ENCODE peak calls at places on chromosomes 13 and 19, in four cellular contexts. One of them, this sample, is unnamed.

GRCh38 chr13:43543331-43543730 is 243.4 kb downstream of the ENOX1 start:
- DNase-seq in ovary: no peak
- DNase-seq in stomach: no peak
- DNase-seq in substantia nigra: no peak
- DNase-seq in this sample: no peak

GRCh38 chr13:35860661-35861060 is 270.5 kb downstream of the DCLK1 start:
- DNase-seq in stomach: no peak
- DNase-seq in substantia nigra: no peak
- DNase-seq in ovary: no peak
- DNase-seq in this sample: peak; percentile 91

GRCh38 chr13:45718063-45718462 is 15.9 kb downstream of the CBY2 start:
- DNase-seq in substantia nigra: no peak
- DNase-seq in ovary: no peak
- DNase-seq in stomach: no peak
- DNase-seq in this sample: no peak

GRCh38 chr19:33186431-33186830 is 7.7 kb upstream of the LRP3 start:
- DNase-seq in substantia nigra: no peak
- DNase-seq in stomach: no peak
- DNase-seq in ovary: no peak
- DNase-seq in this sample: no peak

GRCh38 chr13:48783181-48783630 is 129.5 kb downstream of the CYSLTR2 start:
- DNase-seq in substantia nigra: no peak
- DNase-seq in stomach: peak; percentile 70
- DNase-seq in ovary: peak; percentile 59
- DNase-seq in this sample: peak; percentile 88

GRCh38 chr19:27974082-27974513 is 1238.9 kb downstream of the UQCRFS1 start:
- DNase-seq in substantia nigra: no peak
- DNase-seq in ovary: no peak
- DNase-seq in stomach: peak; percentile 43
- DNase-seq in this sample: no peak

GRCh38 chr19:31279436-31279765 is 69.8 kb downstream of the TSHZ3 start:
- DNase-seq in stomach: no peak
- DNase-seq in substantia nigra: no peak
- DNase-seq in ovary: peak; percentile 33
- DNase-seq in this sample: no peak

GRCh38 chr13:21371011-21371410 is 88.1 kb downstream of the ZDHHC20 start:
- DNase-seq in ovary: no peak
- DNase-seq in stomach: no peak
- DNase-seq in substantia nigra: no peak
- DNase-seq in this sample: no peak

GRCh38 chr19:13096968-13097330 is 5.7 kb downstream of the LYL1 start:
- DNase-seq in stomach: no peak
- DNase-seq in ovary: no peak
- DNase-seq in substantia nigra: no peak
- DNase-seq in this sample: no peak

GRCh38 chr13:33284916-33285315 is 639 bp downstream of the STARD13 start:
- DNase-seq in stomach: no peak
- DNase-seq in ovary: no peak
- DNase-seq in substantia nigra: no peak
- DNase-seq in this sample: no peak

GRCh38 chr13:113792821-113793717 is 34.0 kb downstream of the TMEM255B start:
- DNase-seq in substantia nigra: no peak
- DNase-seq in ovary: peak; percentile 24
- DNase-seq in stomach: no peak
- DNase-seq in this sample: no peak

GRCh38 chr13:45995245-45995644 is 57.3 kb downstream of the ZC3H13 start:
- DNase-seq in ovary: no peak
- DNase-seq in stomach: no peak
- DNase-seq in substantia nigra: no peak
- DNase-seq in this sample: no peak

GRCh38 chr13:113323869-113324268 is 26.8 kb downstream of the LAMP1 start:
- DNase-seq in substantia nigra: no peak
- DNase-seq in ovary: no peak
- DNase-seq in stomach: no peak
- DNase-seq in this sample: no peak

GRCh38 chr19:51356159-51356801 is 9.9 kb downstream of the ETFB start:
- DNase-seq in stomach: no peak
- DNase-seq in ovary: no peak
- DNase-seq in substantia nigra: no peak
- DNase-seq in this sample: no peak

GRCh38 chr19:51357952-51358351 is 8.2 kb downstream of the ETFB start:
- DNase-seq in stomach: no peak
- DNase-seq in ovary: no peak
- DNase-seq in substantia nigra: no peak
- DNase-seq in this sample: no peak

GRCh38 chr19:51361228-51361627 is 5.0 kb downstream of the ETFB start:
- DNase-seq in ovary: no peak
- DNase-seq in stomach: no peak
- DNase-seq in substantia nigra: no peak
- DNase-seq in this sample: no peak

GRCh38 chr19:51354742-51355148 is 11.4 kb downstream of the ETFB start:
- DNase-seq in ovary: no peak
- DNase-seq in stomach: no peak
- DNase-seq in substantia nigra: no peak
- DNase-seq in this sample: no peak

DNA sequence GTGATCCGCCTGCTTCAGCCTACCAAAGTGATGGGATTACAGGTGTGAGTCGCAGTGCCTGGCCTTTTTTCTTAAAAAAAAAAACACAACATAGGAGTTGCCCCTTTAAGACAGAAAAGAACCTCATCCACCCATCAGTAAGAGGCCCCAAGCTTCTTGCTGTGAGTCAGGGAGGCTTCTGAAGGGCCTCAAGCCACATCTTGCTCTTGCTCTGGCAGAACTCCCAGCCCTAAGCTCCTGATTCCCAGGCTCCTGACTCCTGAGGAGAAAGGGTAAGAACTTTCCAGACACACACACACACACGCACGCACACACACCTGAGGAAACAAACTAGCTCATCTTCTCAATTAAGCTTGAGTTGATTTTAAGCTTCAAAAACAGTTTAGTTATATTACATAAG is 6.9 kb downstream of the ETFB start:
- DNase-seq in substantia nigra: no peak
- DNase-seq in ovary: no peak
- DNase-seq in stomach: no peak
- DNase-seq in this sample: no peak
- H3K27ac ChIP-seq in substantia nigra: no peak overlapping the region
- H3K27ac ChIP-seq in ovary: no peak overlapping the region
- H3K27ac ChIP-seq in stomach: no peak overlapping the region
- H3K27ac ChIP-seq in this sample: peak overlapping the region; percentile 55

GRCh38 chr19:18085702-18086457 is 854 bp downstream of the IL12RB1 start:
- DNase-seq in stomach: no peak
- DNase-seq in substantia nigra: no peak
- DNase-seq in ovary: no peak
- DNase-seq in this sample: no peak

GRCh38 chr19:18090545-18091216 is 3.9 kb upstream of the IL12RB1 start:
- DNase-seq in stomach: no peak
- DNase-seq in ovary: no peak
- DNase-seq in substantia nigra: no peak
- DNase-seq in this sample: no peak

GRCh38 chr19:18089726-18090125 is 3.0 kb upstream of the IL12RB1 start:
- DNase-seq in ovary: no peak
- DNase-seq in substantia nigra: peak; percentile 71
- DNase-seq in stomach: no peak
- DNase-seq in this sample: no peak

GRCh38 chr19:18083929-18084684 is 2.6 kb downstream of the IL12RB1 start:
- DNase-seq in stomach: no peak
- DNase-seq in substantia nigra: no peak
- DNase-seq in ovary: no peak
- DNase-seq in this sample: no peak

DNA sequence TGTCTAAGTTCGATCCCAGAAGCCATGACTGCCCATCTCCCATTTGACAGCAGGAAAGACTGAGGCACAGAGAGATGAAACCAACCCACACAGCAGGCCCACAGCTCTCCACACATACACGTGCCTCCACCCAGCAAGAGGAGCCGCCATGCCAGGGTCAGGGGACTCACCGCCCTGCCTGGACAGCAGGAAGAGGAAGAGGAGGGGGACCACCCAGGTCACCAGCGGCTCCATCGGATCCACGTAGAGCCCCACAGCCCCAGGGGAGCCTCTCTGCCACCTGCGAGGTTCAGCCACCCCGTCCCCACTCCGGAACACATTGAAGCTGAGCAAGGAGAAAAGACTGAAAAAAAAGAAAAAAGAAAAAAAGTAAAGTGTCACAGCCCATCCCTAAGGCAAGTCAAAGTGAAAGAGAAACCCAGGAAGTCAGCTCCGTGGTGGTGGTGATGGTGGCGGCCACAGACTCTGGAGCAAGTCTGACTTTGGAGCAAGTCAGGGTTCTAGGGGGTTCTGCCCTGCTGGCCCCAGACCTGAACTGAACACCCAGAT is at the start of gene IL12RB1:
- DNase-seq in ovary: no peak
- DNase-seq in substantia nigra: no peak
- DNase-seq in stomach: peak; percentile 42
- DNase-seq in this sample: no peak
- H3K27ac ChIP-seq in ovary: no peak within 1 kb of the TSS
- H3K27ac ChIP-seq in substantia nigra: peak within 1 kb of the TSS; percentile 75
- H3K27ac ChIP-seq in stomach: peak within 1 kb of the TSS; percentile 62
- H3K27ac ChIP-seq in this sample: no peak within 1 kb of the TSS

GRCh38 chr13:106466691-106467405 is 68.6 kb downstream of the EFNB2 start:
- DNase-seq in ovary: no peak
- DNase-seq in substantia nigra: no peak
- DNase-seq in stomach: no peak
- DNase-seq in this sample: no peak
- H3K27ac ChIP-seq in ovary: no peak overlapping the region
- H3K27ac ChIP-seq in substantia nigra: no peak overlapping the region
- H3K27ac ChIP-seq in stomach: no peak overlapping the region
- H3K27ac ChIP-seq in this sample: no peak overlapping the region

DNA sequence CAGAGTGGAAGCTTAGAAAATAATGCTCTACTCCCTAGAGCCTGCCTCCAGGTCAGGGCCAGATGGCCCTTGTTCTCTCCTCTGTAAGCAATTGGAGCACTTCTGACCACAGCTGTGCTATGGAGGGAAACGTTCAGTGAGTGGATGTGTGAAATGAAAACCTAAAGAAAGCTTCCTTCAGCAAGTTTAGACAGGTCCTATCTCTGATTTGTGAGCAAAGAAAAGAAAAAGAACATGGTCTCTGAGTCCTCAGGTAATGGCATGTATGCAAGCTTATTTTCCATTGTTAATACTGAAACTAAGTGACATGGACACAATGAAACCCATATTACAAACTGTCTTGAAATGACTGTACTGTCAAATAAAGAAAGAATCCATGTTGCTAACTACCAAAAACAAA is 1486.8 kb downstream of the EFNB2 start:
- DNase-seq in substantia nigra: no peak
- DNase-seq in stomach: no peak
- DNase-seq in ovary: no peak
- DNase-seq in this sample: no peak
- H3K27ac ChIP-seq in substantia nigra: no peak overlapping the region
- H3K27ac ChIP-seq in stomach: no peak overlapping the region
- H3K27ac ChIP-seq in ovary: no peak overlapping the region
- H3K27ac ChIP-seq in this sample: no peak overlapping the region

GRCh38 chr19:5036733-5037681 is 68.1 kb downstream of the KDM4B start:
- DNase-seq in stomach: no peak
- DNase-seq in ovary: peak; percentile 68
- DNase-seq in substantia nigra: no peak
- DNase-seq in this sample: no peak
- H3K27ac ChIP-seq in stomach: no peak overlapping the region
- H3K27ac ChIP-seq in ovary: peak overlapping the region; percentile 24
- H3K27ac ChIP-seq in substantia nigra: peak overlapping the region; percentile 78
- H3K27ac ChIP-seq in this sample: peak overlapping the region; percentile 40

GRCh38 chr19:46719629-46720515 is 3.0 kb upstream of the PRKD2 start:
- DNase-seq in substantia nigra: no peak
- DNase-seq in ovary: no peak
- DNase-seq in stomach: no peak
- DNase-seq in this sample: no peak

GRCh38 chr19:46718934-46719551 is 2.1 kb upstream of the PRKD2 start:
- DNase-seq in substantia nigra: no peak
- DNase-seq in stomach: no peak
- DNase-seq in ovary: no peak
- DNase-seq in this sample: no peak

GRCh38 chr19:46717716-46718143 is 816 bp upstream of the PRKD2 start:
- DNase-seq in ovary: no peak
- DNase-seq in substantia nigra: no peak
- DNase-seq in stomach: no peak
- DNase-seq in this sample: no peak

GRCh38 chr19:46717034-46717715 is at the start of gene PRKD2:
- DNase-seq in substantia nigra: peak; percentile 42
- DNase-seq in stomach: peak; percentile 93
- DNase-seq in ovary: peak; percentile 95
- DNase-seq in this sample: peak; percentile 97

DNA sequence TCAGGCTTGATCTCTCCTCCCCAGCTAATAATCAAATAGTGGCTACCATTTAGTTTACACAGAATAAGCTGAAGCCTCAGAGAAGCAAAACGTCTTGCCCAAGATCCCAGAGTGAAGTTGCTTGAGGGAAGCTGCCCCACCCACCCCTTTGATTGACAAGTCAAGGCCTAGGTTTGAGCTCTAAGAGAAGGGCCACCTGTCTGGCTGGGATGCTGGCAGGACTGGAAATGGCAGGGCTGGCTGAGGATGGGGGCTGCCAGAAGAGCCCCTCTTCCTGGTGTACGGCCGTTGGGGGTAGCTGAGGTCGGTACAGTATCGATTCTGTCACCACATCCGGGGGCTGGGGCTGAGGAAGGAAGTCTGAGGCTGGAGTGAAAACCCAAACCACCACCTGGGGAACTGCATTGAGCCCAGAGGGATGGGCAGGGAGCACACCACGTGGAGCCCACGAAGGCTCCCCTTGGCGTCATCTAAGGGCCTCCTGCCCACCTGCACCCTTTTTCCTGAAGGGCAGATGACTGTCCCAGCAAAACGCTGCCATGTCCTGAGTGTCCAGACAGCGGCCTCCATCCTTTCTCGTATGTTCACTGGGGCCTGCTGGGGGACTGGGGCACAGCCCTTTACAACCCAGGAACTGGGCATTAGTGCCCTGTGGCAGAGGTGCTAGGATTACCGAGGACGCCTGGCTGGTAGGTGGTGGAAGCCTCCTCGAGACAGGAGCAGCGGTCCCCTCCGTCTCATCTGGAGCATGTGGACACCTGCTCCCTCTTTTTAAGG is 1.4 kb upstream of the PRKD2 start:
- DNase-seq in stomach: peak; percentile 45
- DNase-seq in substantia nigra: no peak
- DNase-seq in ovary: no peak
- DNase-seq in this sample: no peak
- H3K27ac ChIP-seq in stomach: peak overlapping the region; percentile 89
- H3K27ac ChIP-seq in substantia nigra: no peak overlapping the region
- H3K27ac ChIP-seq in ovary: peak overlapping the region; percentile 95
- H3K27ac ChIP-seq in this sample: peak overlapping the region; percentile 86

GRCh38 chr19:39479916-39480315 is 722 bp upstream of the TIMM50 start:
- DNase-seq in stomach: no peak
- DNase-seq in ovary: no peak
- DNase-seq in substantia nigra: no peak
- DNase-seq in this sample: no peak
- H3K27ac ChIP-seq in stomach: peak overlapping the region; percentile 88
- H3K27ac ChIP-seq in ovary: no peak overlapping the region
- H3K27ac ChIP-seq in substantia nigra: peak overlapping the region; percentile 81
- H3K27ac ChIP-seq in this sample: peak overlapping the region; percentile 87

DNA sequence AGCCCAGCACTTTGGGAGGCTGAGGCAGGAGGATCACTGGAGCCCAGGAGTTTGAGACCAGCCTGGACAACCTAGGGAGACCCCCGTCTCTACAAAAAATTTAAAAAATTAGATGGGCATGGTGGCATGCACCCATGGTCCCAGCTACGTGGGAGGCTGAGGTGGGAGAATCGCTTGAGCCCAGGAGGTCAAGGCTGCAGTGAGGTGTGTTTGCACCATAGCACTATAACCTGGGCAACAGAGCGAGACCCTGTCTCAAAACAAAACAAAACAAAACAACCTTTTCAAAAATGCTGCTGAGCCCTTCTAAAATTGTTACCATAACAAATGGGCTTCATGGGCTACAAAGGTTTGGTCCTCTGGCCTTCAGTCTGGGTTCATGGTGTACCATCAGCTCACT is 13.1 kb upstream of the FBXO17 start:
- DNase-seq in ovary: no peak
- DNase-seq in stomach: no peak
- DNase-seq in substantia nigra: no peak
- DNase-seq in this sample: no peak
- H3K27ac ChIP-seq in ovary: no peak overlapping the region
- H3K27ac ChIP-seq in stomach: no peak overlapping the region
- H3K27ac ChIP-seq in substantia nigra: no peak overlapping the region
- H3K27ac ChIP-seq in this sample: no peak overlapping the region